ENCODE peak calls at places on chromosomes 5 and 9, in six cellular contexts. E, Q, O, D, H and A are unnamed samples.

GRCh38 chr5:61999371-61999770 is 306.6 kb upstream of the KIF2A start:
- DNase-seq in O (no peak), E (no peak), H (no peak), D (no peak), Q (no peak), A (no peak)

GRCh38 chr5:104186100-104186499 is 623.5 kb upstream of the NUDT12 start:
- DNase-seq in Q (no peak), O (no peak), H (peak; percentile 62), E (peak; percentile 10), D (no peak), A (no peak)

GRCh38 chr9:126327016-126327749 is 554 bp downstream of the MVB12B start:
- DNase-seq in E (no peak), D (no peak), Q (peak; percentile 44), H (no peak), O (peak; percentile 48), A (no peak)

GRCh38 chr5:35822541-35822940 is 34.1 kb upstream of the IL7R start:
- DNase-seq in H (no peak), O (no peak), E (no peak), D (no peak), Q (no peak), A (no peak)

GRCh38 chr5:168936511-168936910 is 357.3 kb upstream of the PANK3 start:
- DNase-seq in D (no peak), H (no peak), E (no peak), O (no peak), Q (no peak), A (no peak)

GRCh38 chr5:69416180-69416579 is 1.3 kb downstream of the MARVELD2 start:
- DNase-seq in O (peak; percentile 30), H (no peak), D (peak; percentile 6), Q (no peak), E (no peak), A (no peak)

GRCh38 chr5:148002471-148002870 is 61.3 kb upstream of the SPINK5 start:
- DNase-seq in D (no peak), Q (no peak), O (no peak), H (no peak), E (no peak), A (no peak)

GRCh38 chr9:98317134-98317857 is 61.8 kb upstream of the TBC1D2 start:
- DNase-seq in Q (no peak), D (no peak), O (no peak), E (no peak), H (peak; percentile 73), A (no peak)

GRCh38 chr5:151208481-151208914 is 15.4 kb downstream of the CCDC69 start:
- DNase-seq in E (no peak), O (no peak), Q (no peak), H (no peak), D (no peak), A (no peak)

GRCh38 chr5:84494453-84494852 is 109.8 kb upstream of the EDIL3 start:
- DNase-seq in E (no peak), H (peak; percentile 98), Q (no peak), D (no peak), O (no peak), A (no peak)

GRCh38 chr9:87606921-87607521 is 109.4 kb downstream of the DAPK1 start:
- DNase-seq in D (no peak), Q (peak; percentile 24), O (no peak), H (peak; percentile 88), E (no peak), A (no peak)

GRCh38 chr9:114202849-114203248 is 47.5 kb downstream of the COL27A1 start:
- DNase-seq in D (no peak), O (no peak), H (no peak), Q (no peak), E (no peak), A (no peak)

GRCh38 chr5:174311531-174312269 is 266.2 kb downstream of the NSG2 start:
- DNase-seq in H (peak; percentile 50), Q (peak; percentile 61), O (peak; percentile 89), E (no peak), D (peak; percentile 76), A (peak; percentile 76)

GRCh38 chr9:136093331-136093986 is 1.6 kb downstream of the NACC2 start:
- DNase-seq in H (peak; percentile 35), E (no peak), O (no peak), D (no peak), Q (peak; percentile 84), A (no peak)

GRCh38 chr9:38432922-38433510 is 8.8 kb upstream of the IGFBPL1 start:
- DNase-seq in Q (peak; percentile 34), D (no peak), O (no peak), E (peak; percentile 37), H (peak; percentile 29), A (peak; percentile 76)

GRCh38 chr5:79956173-79956670 is 34.8 kb downstream of the MTX3 start:
- DNase-seq in H (peak; percentile 77), O (peak; percentile 42), D (no peak), E (peak; percentile 8), Q (peak; percentile 10), A (no peak)

GRCh38 chr9:123033864-123034598 is 564 bp downstream of the GPR21 start:
- DNase-seq in H (peak; percentile 45), O (no peak), E (no peak), D (no peak), Q (no peak), A (no peak)

GRCh38 chr5:168851902-168852321 is 272.7 kb upstream of the PANK3 start:
- DNase-seq in D (no peak), O (no peak), Q (no peak), E (no peak), H (peak; percentile 95), A (no peak)

GRCh38 chr5:175392236-175392635 is 51.7 kb downstream of the DRD1 start:
- DNase-seq in D (no peak), Q (no peak), H (no peak), E (no peak), O (no peak), A (no peak)

GRCh38 chr9:107881625-107882300 is 392.2 kb upstream of the KLF4 start:
- DNase-seq in D (no peak), O (no peak), H (peak; percentile 47), Q (no peak), E (no peak), A (no peak)

GRCh38 chr5:108271127-108271526 is 110.8 kb downstream of the FBXL17 start:
- DNase-seq in O (no peak), D (no peak), Q (no peak), E (no peak), H (no peak), A (no peak)

DNA sequence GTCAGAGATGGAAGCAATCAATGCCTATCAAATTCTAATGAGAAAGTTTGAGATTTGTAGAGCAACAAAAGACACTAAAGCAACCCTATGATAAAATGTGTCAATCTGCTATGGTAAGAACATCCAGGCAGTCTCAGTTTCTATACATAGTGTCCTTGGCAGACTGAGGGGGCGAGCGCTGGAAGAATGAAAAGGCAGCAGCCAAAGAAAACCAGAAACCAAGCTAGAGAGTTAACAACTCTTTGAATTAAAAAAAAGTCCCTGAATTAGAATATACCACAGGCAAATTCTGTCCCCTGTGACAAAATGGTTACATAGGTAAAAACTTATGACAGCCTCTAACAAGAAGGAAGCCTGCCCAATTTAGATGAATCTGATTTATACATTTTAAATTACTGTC is 106.7 kb downstream of the OXCT1 start:
- DNase-seq in Q (no peak), H (peak; percentile 31), O (no peak), E (no peak), D (no peak), A (no peak)
- H3K4me2 ChIP-seq in Q (no peak overlapping the region), H (no peak overlapping the region), O (no peak overlapping the region), E (no peak overlapping the region), D (no peak overlapping the region), A (peak overlapping the region; percentile 9)

GRCh38 chr9:134936762-134937555 is 19.2 kb upstream of the FCN1 start:
- DNase-seq in H (no peak), D (no peak), E (no peak), Q (no peak), O (no peak), A (peak; percentile 65)
- H3K27ac ChIP-seq in H (no peak overlapping the region), D (no peak overlapping the region), E (no peak overlapping the region), Q (no peak overlapping the region), O (no peak overlapping the region), A (no peak overlapping the region)

GRCh38 chr9:79611091-79611614 is 39.4 kb downstream of the TLE4 start:
- DNase-seq in Q (no peak), H (peak; percentile 99), D (peak; percentile 69), O (no peak), E (no peak), A (peak; percentile 72)
- H3K4me2 ChIP-seq in Q (peak overlapping the region; percentile 13), H (no peak overlapping the region), D (peak overlapping the region; percentile 34), O (no peak overlapping the region), E (no peak overlapping the region), A (peak overlapping the region; percentile 34)

DNA sequence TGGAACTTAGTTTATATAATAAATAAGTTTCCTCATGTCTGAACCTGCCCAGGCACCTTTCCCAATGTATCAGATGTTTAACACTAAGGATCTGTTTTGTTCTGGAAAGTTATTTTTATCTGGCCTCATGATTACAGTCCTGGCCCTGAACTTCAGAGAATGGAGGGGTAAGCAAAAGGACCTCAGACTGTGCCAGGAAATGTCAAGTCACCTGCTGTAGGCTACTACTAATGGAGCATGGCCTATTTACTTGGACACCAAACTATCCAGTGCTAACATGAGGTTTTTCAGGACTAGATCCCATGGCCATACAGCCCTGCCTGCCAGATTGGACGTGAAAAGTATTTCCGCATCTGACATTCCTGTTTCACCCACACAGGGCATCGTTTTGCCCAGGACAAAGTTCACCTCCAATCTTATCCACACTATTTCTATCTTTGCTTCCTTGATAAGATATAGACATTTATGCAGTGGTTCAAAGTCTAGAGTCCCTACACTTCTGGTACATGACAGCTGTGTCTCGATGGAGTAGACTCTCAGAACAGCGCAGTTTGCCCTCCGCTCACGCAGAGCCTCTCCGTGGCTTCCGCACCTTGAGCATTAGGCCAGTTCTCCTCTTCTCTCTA is at the start of gene BTNL8:
- DNase-seq in E (no peak), H (no peak), O (no peak), D (no peak), Q (no peak), A (no peak)
- H3K27ac ChIP-seq in E (no peak within 1 kb of the TSS), H (no peak within 1 kb of the TSS), O (no peak within 1 kb of the TSS), D (no peak within 1 kb of the TSS), Q (no peak within 1 kb of the TSS), A (no peak within 1 kb of the TSS)

DNA sequence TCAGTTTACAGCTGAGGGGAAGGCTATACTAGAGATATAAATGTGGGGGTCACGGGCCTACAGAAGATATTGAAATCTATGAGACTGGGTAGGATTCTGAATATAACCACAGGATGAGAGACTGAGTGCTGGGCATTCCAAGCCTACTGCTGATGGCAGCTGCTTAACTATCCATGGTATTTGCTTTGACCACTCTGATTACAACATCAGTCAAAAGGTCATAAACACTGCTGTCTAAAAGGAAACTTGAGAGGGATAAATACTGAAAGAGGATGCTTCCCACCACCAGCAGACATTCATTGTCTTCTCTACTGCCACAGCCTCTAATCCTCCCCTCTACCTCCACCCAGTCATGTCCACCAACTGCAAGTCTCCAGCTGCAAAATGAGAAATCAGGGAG is 3.8 kb downstream of the ZNF622 start:
- DNase-seq in E (no peak), O (no peak), H (peak; percentile 92), D (no peak), Q (no peak), A (no peak)
- H3K4me2 ChIP-seq in E (no peak overlapping the region), O (no peak overlapping the region), H (peak overlapping the region; percentile 52), D (no peak overlapping the region), Q (no peak overlapping the region), A (no peak overlapping the region)

DNA sequence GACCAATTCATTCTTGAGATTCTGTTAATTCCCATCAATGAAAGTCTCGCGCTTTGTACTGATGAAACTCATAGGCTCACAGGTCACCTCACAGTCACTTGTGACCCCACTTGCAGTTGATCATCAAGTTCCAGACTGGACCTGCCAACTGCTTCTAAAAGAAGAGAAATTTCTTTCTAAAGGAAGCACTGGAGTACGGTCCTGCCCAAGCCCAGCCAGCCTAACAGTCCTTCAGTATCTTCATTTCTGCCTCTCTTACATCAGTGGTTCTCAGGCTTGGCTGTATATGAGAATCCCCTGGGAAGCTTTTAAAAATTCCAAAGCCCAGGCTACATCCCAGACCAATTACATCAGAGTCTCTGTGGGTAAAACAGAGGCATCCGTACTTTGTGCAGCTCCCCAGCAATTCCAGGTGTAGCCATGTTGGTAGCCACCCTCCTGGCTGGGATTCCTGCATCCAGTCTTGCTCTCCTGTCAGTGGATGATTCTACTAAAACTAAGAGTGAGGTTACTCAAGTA is 282.1 kb downstream of the NFIB start:
- DNase-seq in D (no peak), H (peak; percentile 38), O (no peak), Q (no peak), E (no peak), A (no peak)
- H3K27ac ChIP-seq in D (no peak overlapping the region), H (no peak overlapping the region), O (no peak overlapping the region), Q (no peak overlapping the region), E (no peak overlapping the region), A (no peak overlapping the region)